ENCODE peak calls at places on chromosomes 5 and 9, in six cellular contexts. U, D, L, H, R and A are unnamed samples. For H3K27me3, the result is how much of the 10 kb centered on the place peaks cover.

GRCh38 chr9:113309204-113309813 is 6.1 kb upstream of the RNF183 start:
- DNase-seq in R (no peak), L (no peak), H (peak), D (peak), U (peak), A (peak)

GRCh38 chr5:72018158-72018803 is 89.0 kb upstream of the MAP1B start:
- DNase-seq in H (no peak), L (no peak), U (peak), D (peak), R (no peak), A (peak)

GRCh38 chr5:116411101-116411571 is 163.5 kb downstream of the SEMA6A start:
- DNase-seq in L (peak), U (no peak), D (no peak), R (no peak), H (peak), A (no peak)

GRCh38 chr5:115978779-115979178 is 16.5 kb downstream of the LVRN start:
- DNase-seq in U (no peak), H (no peak), R (no peak), L (no peak), D (no peak), A (no peak)

GRCh38 chr5:127028822-127029457 is 1.4 kb downstream of the MARCHF3 start:
- DNase-seq in U (no peak), D (no peak), L (no peak), H (peak), R (peak), A (peak)

GRCh38 chr9:2662496-2662895 is 40.9 kb downstream of the VLDLR start:
- DNase-seq in L (no peak), D (peak), H (peak), U (no peak), R (no peak), A (no peak)

GRCh38 chr9:78559449-78559885 is 262.5 kb downstream of the PSAT1 start:
- DNase-seq in U (peak), L (no peak), D (no peak), R (no peak), H (no peak), A (no peak)

GRCh38 chr5:171386861-171387254 is 791 bp upstream of the NPM1 start:
- DNase-seq in H (no peak), D (peak), U (no peak), L (no peak), R (no peak), A (no peak)

GRCh38 chr5:90014420-90014819 is 395.1 kb downstream of the CETN3 start:
- DNase-seq in L (no peak), D (no peak), R (no peak), U (no peak), H (no peak), A (no peak)

GRCh38 chr9:96514108-96514824 is 64.3 kb downstream of the HABP4 start:
- DNase-seq in U (no peak), D (no peak), R (no peak), H (no peak), L (no peak), A (no peak)

GRCh38 chr9:69379250-69379982 is 54.4 kb downstream of the ENTREP1 start:
- DNase-seq in D (no peak), R (no peak), U (no peak), H (no peak), L (peak), A (no peak)

GRCh38 chr9:118129541-118129940 is 425.3 kb downstream of the TLR4 start:
- DNase-seq in R (no peak), U (no peak), H (no peak), L (no peak), D (no peak), A (no peak)

GRCh38 chr5:129899454-129899853 is 4.8 kb upstream of the CHSY3 start:
- DNase-seq in H (no peak), L (no peak), D (no peak), R (no peak), U (no peak), A (no peak)

GRCh38 chr5:81779935-81780266 is 29.0 kb upstream of the SSBP2 start:
- DNase-seq in R (no peak), U (no peak), H (no peak), L (no peak), D (no peak), A (no peak)

GRCh38 chr5:140153905-140154304 is 21.1 kb upstream of the CYSTM1 start:
- DNase-seq in H (no peak), U (no peak), L (no peak), R (no peak), D (peak), A (no peak)

GRCh38 chr5:2204366-2205184 is 321.9 kb upstream of the IRX4 start:
- DNase-seq in D (no peak), U (no peak), L (no peak), R (no peak), H (no peak), A (no peak)
- H3K27me3 ChIP-seq in D (under half), U (under half), L (under half), R (under half), H (under half), A (under half)

DNA sequence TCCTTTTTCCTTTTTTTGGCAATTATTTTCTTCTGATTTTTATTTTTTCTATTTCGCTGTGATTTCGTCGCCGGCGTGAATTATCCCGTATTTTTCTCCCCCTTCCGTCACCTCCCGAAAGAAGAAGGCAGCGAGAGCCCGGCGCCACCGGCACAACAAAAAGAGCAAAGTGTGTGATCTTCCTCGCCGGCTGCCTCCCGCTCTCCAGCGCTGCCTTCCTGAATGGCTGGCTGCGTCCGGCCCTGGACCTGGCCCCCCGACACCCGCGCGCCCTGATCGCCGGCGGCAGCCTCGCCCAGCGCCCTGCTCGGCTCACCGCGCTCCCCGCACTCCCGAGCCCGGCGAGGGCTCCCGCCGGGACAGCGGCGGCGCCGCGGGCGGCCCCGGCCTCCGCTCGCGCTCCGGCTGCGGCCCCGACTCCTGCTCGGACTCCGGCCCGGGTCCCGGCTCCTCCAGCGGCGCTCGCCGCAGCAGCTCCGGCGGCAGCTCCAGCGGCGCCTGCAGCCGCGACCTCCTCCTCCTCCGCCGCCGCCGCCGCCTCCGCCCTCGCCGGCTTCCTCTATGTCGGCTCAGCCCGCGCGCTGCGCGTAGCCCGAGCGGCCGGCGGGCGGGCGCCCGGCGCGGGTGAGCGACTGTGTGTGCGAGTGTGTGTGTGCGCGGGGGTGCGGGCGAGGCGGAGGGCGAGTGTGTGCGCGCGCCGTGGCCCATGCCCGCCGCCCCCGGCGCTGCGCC is 943 bp downstream of the NR2F1 start:
- DNase-seq in R (no peak), H (peak), L (peak), U (no peak), D (peak), A (no peak)
- H3K27me3 ChIP-seq in R (under half), H (under half), L (under half), U (under half), D (half or more), A (half or more)

GRCh38 chr9:38201844-38202243 is 132.8 kb upstream of the SHB start:
- DNase-seq in R (no peak), D (no peak), U (no peak), L (no peak), H (no peak), A (no peak)

GRCh38 chr9:38208206-38208901 is 139.3 kb upstream of the SHB start:
- DNase-seq in D (no peak), R (no peak), U (no peak), H (no peak), L (no peak), A (no peak)

GRCh38 chr9:38207247-38207778 is 138.3 kb upstream of the SHB start:
- DNase-seq in L (no peak), H (no peak), D (no peak), U (no peak), R (no peak), A (no peak)

GRCh38 chr9:38202335-38202938 is 133.4 kb upstream of the SHB start:
- DNase-seq in L (no peak), U (no peak), D (peak), R (no peak), H (no peak), A (no peak)

GRCh38 chr9:38205279-38205678 is 136.3 kb upstream of the SHB start:
- DNase-seq in H (no peak), L (no peak), U (no peak), R (no peak), D (no peak), A (no peak)
- H3K27me3 ChIP-seq in H (under half), L (under half), U (under half), R (under half), D (under half), A (under half)

GRCh38 chr5:168531987-168532386 is 2.9 kb downstream of the FBLL1 start:
- DNase-seq in U (no peak), H (no peak), R (no peak), D (no peak), L (no peak), A (no peak)
- H3K27me3 ChIP-seq in U (under half), H (under half), R (under half), D (under half), L (under half), A (under half)

DNA sequence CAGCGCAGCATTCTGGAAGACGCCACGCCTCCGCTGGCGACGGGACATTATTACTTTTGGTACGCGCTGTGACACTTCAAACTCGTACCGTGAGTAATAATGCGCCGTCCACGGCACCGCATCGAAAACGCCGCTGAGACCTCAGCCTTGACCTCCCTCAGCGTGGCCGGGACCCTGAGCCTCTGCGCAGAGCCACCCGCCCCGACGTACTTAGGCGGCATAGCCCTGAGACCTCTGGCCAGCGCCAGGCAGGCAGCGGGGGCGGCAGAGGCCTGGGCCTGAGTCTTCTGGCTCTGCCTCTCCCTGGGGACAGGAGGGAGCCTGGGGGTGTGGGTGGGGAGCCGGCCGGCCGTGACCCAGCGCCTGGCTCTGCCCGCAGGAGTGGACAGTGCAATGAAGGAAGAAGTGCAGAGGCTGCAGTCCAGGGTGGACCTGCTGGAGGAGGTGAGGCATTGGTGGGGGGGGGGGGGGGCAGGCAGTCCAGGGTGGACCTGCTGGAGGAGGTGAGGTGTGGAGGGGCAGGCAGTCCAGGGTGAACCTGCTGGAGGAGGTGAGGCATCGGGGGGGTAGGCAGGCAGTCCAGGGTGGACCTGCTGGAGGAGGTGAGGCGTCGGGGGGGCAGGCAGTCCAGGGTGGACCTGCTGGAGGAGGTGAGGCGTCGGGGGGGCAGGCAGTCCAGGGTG is 8.0 kb downstream of the EGFL7 start:
- DNase-seq in R (no peak), L (no peak), U (no peak), H (no peak), D (no peak), A (no peak)
- H3K27me3 ChIP-seq in R (under half), L (under half), U (under half), H (under half), D (under half), A (under half)